ENCODE peak calls at places on chromosomes 3 and 15, in six cellular contexts. N is ovary, O is OCI-LY7, E is HepG2, T is fibroblast of lung, W is fibroblast of pulmonary artery. C is an unnamed sample.

GRCh38 chr3:9398715-9399708 is 1.6 kb downstream of the SETD5 start:
- DNase-seq in W (peak), T (peak), N (no peak), O (peak), E (peak), C (no peak)

GRCh38 chr15:71647479-71647792 is 162.9 kb upstream of the NR2E3 start:
- DNase-seq in O (no peak), N (no peak), E (no peak), T (no peak), W (no peak), C (no peak)

GRCh38 chr15:72907733-72908132 is 124.2 kb upstream of the ADPGK start:
- DNase-seq in W (peak), E (no peak), T (no peak), N (peak), O (no peak), C (no peak)

GRCh38 chr3:52998781-52999509 is 46.9 kb downstream of the SFMBT1 start:
- DNase-seq in N (no peak), O (no peak), T (no peak), E (no peak), W (no peak), C (no peak)

GRCh38 chr15:45116006-45116481 is 1.9 kb downstream of the DUOXA2 start:
- DNase-seq in O (no peak), W (no peak), T (no peak), E (no peak), N (no peak), C (no peak)

GRCh38 chr15:68321229-68321628 is 43.7 kb downstream of the FEM1B start:
- DNase-seq in T (no peak), O (no peak), E (no peak), W (no peak), N (no peak), C (no peak)

GRCh38 chr3:84965141-84965540 is 6.4 kb downstream of the CADM2 start:
- DNase-seq in W (peak), T (peak), N (no peak), O (no peak), E (peak), C (no peak)

GRCh38 chr15:61115241-61115640 is 113.9 kb downstream of the RORA start:
- DNase-seq in T (peak), N (no peak), O (no peak), E (no peak), W (no peak), C (no peak)

GRCh38 chr3:42114130-42114529 is 23.0 kb downstream of the TRAK1 start:
- DNase-seq in E (no peak), N (no peak), W (no peak), O (peak), T (no peak), C (no peak)

GRCh38 chr3:13120246-13120927 is 47.2 kb upstream of the IQSEC1 start:
- DNase-seq in N (no peak), O (no peak), W (no peak), T (no peak), E (no peak), C (no peak)

GRCh38 chr3:102085431-102086226 is 236.3 kb downstream of the NFKBIZ start:
- DNase-seq in T (peak), W (no peak), O (no peak), E (no peak), N (no peak), C (no peak)

GRCh38 chr15:28991236-28992171 is 105.7 kb downstream of the APBA2 start:
- DNase-seq in T (no peak), N (no peak), E (no peak), O (no peak), W (no peak), C (no peak)

GRCh38 chr3:67030785-67031740 is 33.0 kb downstream of the KBTBD8 start:
- DNase-seq in W (no peak), E (no peak), N (no peak), T (no peak), O (no peak), C (no peak)

GRCh38 chr3:47890037-47890831 is 87.3 kb downstream of the DHX30 start:
- DNase-seq in E (no peak), N (no peak), O (no peak), T (no peak), W (peak), C (no peak)

GRCh38 chr3:75655501-75655904 is 8.6 kb upstream of the FRG2C start:
- DNase-seq in W (no peak), N (no peak), O (no peak), E (no peak), T (no peak), C (no peak)

GRCh38 chr3:38219609-38220197 is 45.9 kb upstream of the SLC22A13 start:
- DNase-seq in E (no peak), O (no peak), T (no peak), W (no peak), N (no peak), C (no peak)

GRCh38 chr3:12004741-12005513 is 739 bp downstream of the SYN2 start:
- DNase-seq in E (no peak), W (no peak), O (no peak), N (no peak), T (no peak), C (no peak)
- H3K4me3 ChIP-seq in E (no peak), W (no peak), O (no peak), N (peak), T (no peak), C (no peak)

DNA sequence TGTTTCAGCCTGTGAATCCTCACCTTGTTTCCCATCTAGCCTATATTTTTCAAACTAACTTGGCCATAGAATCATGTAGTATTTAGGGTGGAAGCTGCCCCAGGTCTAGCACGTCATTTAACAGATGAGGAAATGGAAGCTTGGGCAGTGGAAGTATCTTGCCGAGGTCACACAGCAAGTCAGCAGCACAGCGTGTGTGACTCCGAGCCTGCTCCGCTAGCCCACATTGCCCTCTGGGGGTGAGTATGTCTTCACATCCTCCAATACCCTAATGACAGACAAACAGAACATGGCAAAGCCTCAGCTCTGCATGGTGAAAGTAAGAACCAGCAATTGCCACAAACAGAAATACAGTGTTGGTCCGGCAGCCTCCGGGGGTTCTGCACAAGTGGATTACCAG is 2.2 kb upstream of the CCR5 start:
- DNase-seq in O (peak), E (no peak), W (no peak), T (no peak), N (no peak), C (no peak)
- TF ChIP-seq CTCF in O (peak), E (peak), W (no peak), T (no peak), N (no peak), C (no peak)

GRCh38 chr15:96323250-96324162 is 7.0 kb upstream of the NR2F2 start:
- DNase-seq in W (no peak), N (peak), O (no peak), E (no peak), T (peak), C (no peak)

GRCh38 chr15:96322401-96323249 is 7.9 kb upstream of the NR2F2 start:
- DNase-seq in O (no peak), T (peak), W (peak), N (peak), E (no peak), C (no peak)

GRCh38 chr15:96324192-96324895 is 6.2 kb upstream of the NR2F2 start:
- DNase-seq in W (peak), O (no peak), T (peak), N (peak), E (no peak), C (no peak)

GRCh38 chr15:96320703-96321421 is 9.6 kb upstream of the NR2F2 start:
- DNase-seq in W (no peak), N (peak), O (no peak), T (peak), E (no peak), C (no peak)

DNA sequence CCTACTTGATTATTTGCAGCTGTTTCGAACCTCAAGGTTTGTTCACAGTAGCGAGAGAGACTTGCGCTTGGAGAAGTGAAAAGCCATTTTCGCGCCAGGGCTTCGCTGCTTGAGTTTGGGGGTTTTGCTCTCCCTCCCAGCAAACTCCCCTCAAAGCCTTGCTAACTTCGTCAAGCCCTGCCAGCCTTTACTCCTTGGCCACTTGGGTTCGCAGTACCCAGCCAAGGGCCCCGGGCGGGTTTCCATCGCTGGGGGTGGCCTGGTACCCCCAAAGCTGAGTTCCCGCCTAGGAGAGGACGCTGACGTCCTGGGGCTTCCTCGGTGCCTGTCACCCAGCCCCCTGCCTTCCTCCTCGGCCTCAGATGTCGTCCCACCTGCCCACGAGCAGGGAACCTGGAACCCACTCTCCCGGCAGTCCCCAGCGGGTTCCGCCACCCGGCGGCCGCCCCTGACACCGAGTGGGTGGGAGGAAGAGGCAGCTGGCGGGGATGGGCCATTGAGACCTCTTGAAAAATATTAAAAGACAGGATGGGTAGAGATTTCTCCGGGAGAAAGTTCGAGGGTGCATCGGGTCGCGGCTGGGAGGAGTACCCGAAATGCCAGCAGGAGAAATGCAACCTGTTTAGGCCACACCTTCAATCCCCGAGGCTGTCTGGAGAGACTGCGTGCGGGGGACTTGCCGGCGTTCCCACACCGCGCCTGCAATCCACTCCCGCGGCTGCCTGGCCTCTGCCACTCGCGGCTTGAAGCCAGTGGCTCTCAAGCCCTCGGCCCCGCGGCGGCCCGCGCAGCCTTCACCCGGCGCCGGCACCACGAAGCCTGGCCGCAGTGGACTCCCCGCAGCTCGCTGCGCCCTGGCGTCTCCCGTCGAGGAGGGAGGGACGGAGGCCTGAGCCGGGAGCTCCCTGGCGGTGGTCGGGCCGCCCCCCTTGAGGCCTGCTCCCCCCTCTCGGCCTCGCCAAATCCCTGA is 8.8 kb upstream of the NR2F2 start:
- DNase-seq in E (no peak), T (peak), O (no peak), W (peak), N (peak), C (no peak)
- H3K4me3 ChIP-seq in E (no peak), T (peak), O (no peak), W (peak), N (peak), C (peak)

DNA sequence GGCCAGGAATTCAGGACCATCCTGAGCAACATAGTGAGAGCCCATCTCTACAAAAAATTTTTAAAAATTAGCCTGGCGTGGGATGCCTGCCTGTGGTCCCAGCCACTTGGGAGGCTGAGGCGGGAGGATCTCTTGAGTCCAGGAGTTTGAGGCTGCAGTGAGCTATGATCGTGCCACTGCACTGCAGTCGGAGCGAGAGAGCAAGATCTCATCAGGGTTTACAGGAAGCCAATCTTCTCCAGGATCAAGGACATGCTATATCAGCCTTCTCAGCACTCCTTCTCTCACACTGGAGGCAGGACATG is 451 bp upstream of the STOML1 start:
- DNase-seq in E (no peak), O (no peak), N (no peak), W (no peak), T (no peak), C (no peak)
- TF ChIP-seq CTCF in E (no peak), O (peak), N (no peak), W (no peak), T (no peak), C (no peak)

DNA sequence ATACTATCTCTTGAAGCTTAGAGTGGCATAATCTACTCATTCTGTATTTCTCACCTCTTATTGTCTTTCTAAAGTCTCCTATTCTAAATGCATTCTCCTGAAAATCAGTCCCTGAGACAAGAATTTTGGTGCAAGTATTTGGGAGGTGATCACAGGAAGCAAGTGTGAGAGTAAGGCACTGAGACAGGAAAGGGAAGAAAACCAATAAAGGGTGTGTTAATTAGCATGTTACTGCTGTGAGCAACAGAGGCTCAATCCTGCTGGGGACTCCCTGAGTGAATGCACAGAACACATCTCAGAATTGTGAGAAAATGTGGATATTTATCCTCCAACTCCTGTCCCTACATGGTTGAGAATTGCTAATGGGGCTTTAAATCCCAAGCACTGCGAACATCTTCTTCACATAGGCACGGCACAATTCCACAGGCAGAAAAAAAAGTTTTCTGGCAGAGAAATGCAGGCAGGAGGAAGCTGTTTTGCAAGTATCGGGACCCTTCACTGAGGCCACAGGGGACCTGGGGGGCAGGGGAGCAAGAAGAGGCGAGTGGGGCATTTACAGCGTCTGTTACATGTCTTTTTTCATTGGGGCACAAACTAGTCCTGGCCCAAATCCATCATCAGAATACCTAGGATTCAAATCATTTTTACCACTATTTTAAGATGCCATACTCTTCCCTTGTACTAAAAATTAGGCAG is 27.2 kb upstream of the STT3B start:
- DNase-seq in T (no peak), O (peak), W (no peak), E (no peak), N (no peak), C (no peak)
- H3K4me3 ChIP-seq in T (no peak), O (peak), W (no peak), E (no peak), N (no peak), C (no peak)

GRCh38 chr3:138270245-138270644 is 59.4 kb downstream of the NME9 start:
- DNase-seq in T (no peak), O (no peak), E (no peak), N (no peak), W (no peak), C (no peak)

GRCh38 chr3:138263104-138263503 is 66.5 kb downstream of the NME9 start:
- DNase-seq in E (no peak), N (no peak), T (no peak), W (peak), O (no peak), C (no peak)

GRCh38 chr3:138260636-138261035 is 69.0 kb downstream of the NME9 start:
- DNase-seq in T (peak), O (no peak), N (no peak), W (peak), E (no peak), C (no peak)

GRCh38 chr3:138267083-138267482 is 62.6 kb downstream of the NME9 start:
- DNase-seq in W (no peak), O (no peak), T (no peak), N (no peak), E (no peak), C (no peak)

GRCh38 chr3:138265745-138266144 is 63.9 kb downstream of the NME9 start:
- DNase-seq in T (no peak), N (no peak), O (no peak), W (no peak), E (no peak), C (no peak)
- TF ChIP-seq CTCF in T (no peak), N (no peak), O (no peak), W (no peak), E (no peak), C (no peak)

GRCh38 chr3:49723631-49724551 is at the start of gene GMPPB:
- DNase-seq in N (peak), E (peak), T (peak), W (peak), O (peak), C (peak)
- H3K4me3 ChIP-seq in N (peak), E (peak), T (peak), W (peak), O (peak), C (peak)

GRCh38 chr15:70095387-70096214 is 2.1 kb downstream of the TLE3 start:
- DNase-seq in T (no peak), E (no peak), O (peak), W (no peak), N (peak), C (no peak)
- TF ChIP-seq CTCF in T (no peak), E (no peak), O (peak), W (no peak), N (no peak), C (no peak)

DNA sequence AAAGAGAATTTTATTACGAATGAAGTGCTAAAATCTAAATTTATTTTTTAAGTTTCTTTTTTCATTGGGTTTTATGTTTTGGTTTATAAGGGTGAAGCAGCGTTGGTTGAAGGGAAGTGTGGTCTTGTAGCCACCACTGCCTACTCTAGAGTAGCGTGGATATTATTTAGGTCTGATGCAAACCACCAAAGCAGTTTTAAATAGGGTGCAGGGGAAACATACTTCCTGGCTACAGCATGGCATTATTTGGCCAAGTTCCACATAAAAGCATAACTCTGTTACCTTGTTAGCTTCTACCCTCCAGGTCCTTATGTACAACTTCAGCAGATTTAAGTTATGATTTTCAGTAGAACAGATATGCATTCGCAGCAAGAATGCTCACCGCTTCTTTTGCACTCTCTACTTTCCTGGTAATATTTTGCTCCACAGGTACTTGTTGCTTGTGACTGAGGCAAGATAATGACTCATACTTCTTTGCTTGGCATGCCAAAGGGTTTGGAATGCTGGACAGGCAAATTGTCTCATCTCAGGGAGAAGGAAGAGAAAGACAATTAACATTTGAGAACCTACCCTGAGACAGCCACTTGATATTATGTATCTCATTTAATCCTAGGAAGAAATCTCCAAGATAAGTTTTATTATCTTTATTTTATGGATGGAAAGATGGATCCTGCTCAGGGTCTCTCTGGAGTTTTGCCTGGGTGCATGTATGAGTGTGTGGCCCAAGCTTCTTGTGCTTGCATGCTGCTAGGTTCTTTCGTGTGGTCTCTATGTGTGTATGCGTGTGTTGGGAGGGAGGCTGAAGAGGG is 5.4 kb downstream of the TGFBR2 start:
- DNase-seq in N (no peak), T (peak), O (peak), E (no peak), W (peak), C (no peak)
- H3K4me3 ChIP-seq in N (peak), T (no peak), O (peak), E (peak), W (peak), C (no peak)